ENCODE peak calls at places on chromosomes 6 and 20, in nine cellular contexts. X is body of pancreas, Q is adrenal gland, L is IMR-90, B is sigmoid colon, V is esophagus squamous epithelium, A is fibroblast of lung, Y is aorta, K is A673. F is an unnamed sample. For H3K4me1, the result is how much of the 10 kb centered on the place peaks cover.

GRCh38 chr6:117733341-117733740 is 58.1 kb downstream of the NUS1 start:
- DNase-seq in X (no peak), Q (no peak), L (no peak), B (no peak), V (no peak), A (no peak), Y (no peak), K (peak), F (no peak)

GRCh38 chr6:135106611-135107010 is 52.0 kb upstream of the HBS1L start:
- DNase-seq in X (no peak), Q (no peak), L (no peak), B (no peak), V (no peak), A (no peak), Y (no peak), K (no peak), F (no peak)

GRCh38 chr6:46746691-46747090 is at the start of gene ANKRD66:
- DNase-seq in X (no peak), Q (no peak), L (no peak), B (no peak), V (no peak), A (no peak), Y (no peak), K (no peak), F (no peak)

GRCh38 chr20:32792316-32792715 is 27.4 kb upstream of the MAPRE1 start:
- DNase-seq in X (no peak), Q (no peak), L (peak), B (no peak), V (no peak), A (peak), Y (no peak), K (peak), F (no peak)

GRCh38 chr6:9789201-9789600 is 625.7 kb downstream of the TFAP2A start:
- DNase-seq in X (no peak), Q (no peak), L (peak), B (no peak), V (no peak), A (no peak), Y (no peak), K (no peak), F (no peak)

GRCh38 chr6:21213492-21213891 is 380.1 kb upstream of the SOX4 start:
- DNase-seq in X (no peak), Q (no peak), L (no peak), B (no peak), V (no peak), A (peak), Y (no peak), K (no peak), F (no peak)

GRCh38 chr6:85923013-85923430 is 280.3 kb upstream of the SYNCRIP start:
- DNase-seq in X (peak), Q (peak), L (peak), B (no peak), V (no peak), A (peak), Y (no peak), K (peak), F (peak)

GRCh38 chr6:71410164-71410566 is 121.6 kb downstream of the OGFRL1 start:
- DNase-seq in X (no peak), Q (no peak), L (peak), B (no peak), V (no peak), A (peak), Y (no peak), K (no peak), F (no peak)

GRCh38 chr6:159125014-159125609 is 44.1 kb upstream of the FNDC1 start:
- DNase-seq in X (no peak), Q (no peak), L (no peak), B (no peak), V (no peak), A (no peak), Y (no peak), K (no peak), F (no peak)

GRCh38 chr6:33672808-33673207 is 38.7 kb downstream of the UQCC2 start:
- DNase-seq in X (peak), Q (peak), L (peak), B (no peak), V (no peak), A (peak), Y (peak), K (peak), F (no peak)

GRCh38 chr6:138397128-138397814 is 6.8 kb upstream of the HEBP2 start:
- DNase-seq in X (no peak), Q (no peak), L (peak), B (no peak), V (no peak), A (peak), Y (no peak), K (no peak), F (no peak)

GRCh38 chr6:19796452-19796851 is 40.7 kb upstream of the ID4 start:
- DNase-seq in X (no peak), Q (no peak), L (no peak), B (no peak), V (no peak), A (no peak), Y (no peak), K (no peak), F (no peak)

GRCh38 chr6:117938324-117938995 is 31.4 kb downstream of the SLC35F1 start:
- DNase-seq in X (peak), Q (peak), L (no peak), B (no peak), V (no peak), A (no peak), Y (no peak), K (peak), F (no peak)

GRCh38 chr6:161963634-161964244 is 689.9 kb upstream of the AGPAT4 start:
- DNase-seq in X (no peak), Q (no peak), L (no peak), B (no peak), V (no peak), A (no peak), Y (no peak), K (no peak), F (no peak)

GRCh38 chr6:29628419-29629281 is 4.3 kb downstream of the GABBR1 start:
- DNase-seq in X (peak), Q (peak), L (peak), B (peak), V (no peak), A (peak), Y (peak), K (peak), F (no peak)

GRCh38 chr6:31203345-31203979 is 33.0 kb upstream of the POU5F1 start:
- DNase-seq in X (peak), Q (no peak), L (peak), B (no peak), V (no peak), A (peak), Y (no peak), K (peak), F (no peak)

GRCh38 chr6:108798672-108799355 is 49.4 kb upstream of the ARMC2 start:
- DNase-seq in X (no peak), Q (peak), L (no peak), B (no peak), V (no peak), A (no peak), Y (no peak), K (peak), F (no peak)

GRCh38 chr6:157569543-157569942 is 188.6 kb downstream of the ZDHHC14 start:
- DNase-seq in X (no peak), Q (no peak), L (no peak), B (no peak), V (no peak), A (no peak), Y (no peak), K (no peak), F (no peak)

GRCh38 chr6:48606618-48607017 is 495.6 kb upstream of the PTCHD4 start:
- DNase-seq in X (no peak), Q (no peak), L (no peak), B (no peak), V (no peak), A (no peak), Y (no peak), K (no peak), F (no peak)

GRCh38 chr6:71979911-71980310 is 93.6 kb downstream of the RIMS1 start:
- DNase-seq in X (no peak), Q (no peak), L (peak), B (no peak), V (no peak), A (no peak), Y (no peak), K (no peak), F (no peak)

GRCh38 chr6:148293181-148293995 is 49.2 kb upstream of the SASH1 start:
- DNase-seq in X (peak), Q (no peak), L (peak), B (no peak), V (no peak), A (no peak), Y (no peak), K (no peak), F (no peak)

GRCh38 chr6:16752206-16752867 is 8.9 kb downstream of the ATXN1 start:
- DNase-seq in X (no peak), Q (no peak), L (peak), B (no peak), V (no peak), A (peak), Y (no peak), K (peak), F (no peak)

GRCh38 chr6:47844881-47845280 is 63.0 kb downstream of the OPN5 start:
- DNase-seq in X (no peak), Q (no peak), L (no peak), B (no peak), V (no peak), A (peak), Y (no peak), K (peak), F (no peak)

GRCh38 chr6:148509789-148510581 is 167.3 kb downstream of the SASH1 start:
- DNase-seq in X (no peak), Q (no peak), L (peak), B (peak), V (no peak), A (peak), Y (peak), K (peak), F (no peak)

GRCh38 chr6:95087394-95088097 is 489.8 kb upstream of the MANEA start:
- DNase-seq in X (no peak), Q (peak), L (peak), B (no peak), V (no peak), A (peak), Y (no peak), K (peak), F (no peak)

GRCh38 chr6:137724018-137724403 is 143.0 kb upstream of the TNFAIP3 start:
- DNase-seq in X (no peak), Q (peak), L (peak), B (no peak), V (no peak), A (no peak), Y (no peak), K (no peak), F (no peak)

GRCh38 chr20:46709055-46709458 is 392 bp upstream of the SLC2A10 start:
- DNase-seq in X (peak), Q (no peak), L (no peak), B (no peak), V (no peak), A (no peak), Y (no peak), K (no peak), F (no peak)

GRCh38 chr6:136288566-136289326 is 900 bp downstream of the BCLAF1 start:
- DNase-seq in X (peak), Q (peak), L (peak), B (peak), V (peak), A (peak), Y (peak), K (peak), F (peak)

GRCh38 chr6:136289327-136289578 is 393 bp downstream of the BCLAF1 start:
- DNase-seq in X (peak), Q (peak), L (peak), B (peak), V (peak), A (peak), Y (peak), K (peak), F (peak)

GRCh38 chr6:136290406-136291010 is 862 bp upstream of the BCLAF1 start:
- DNase-seq in X (peak), Q (peak), L (peak), B (peak), V (peak), A (peak), Y (peak), K (peak), F (no peak)

GRCh38 chr6:136294621-136295020 is 5.0 kb upstream of the BCLAF1 start:
- DNase-seq in X (no peak), Q (no peak), L (no peak), B (no peak), V (no peak), A (no peak), Y (no peak), K (no peak), F (no peak)

GRCh38 chr6:136289579-136290405 is at the start of gene BCLAF1:
- DNase-seq in X (peak), Q (peak), L (peak), B (peak), V (peak), A (peak), Y (peak), K (peak), F (peak)
- H3K4me1 ChIP-seq in X (under half), Q (under half), L (under half), B (under half), V (half or more), A (under half), Y (under half), K (under half), F (under half)

DNA sequence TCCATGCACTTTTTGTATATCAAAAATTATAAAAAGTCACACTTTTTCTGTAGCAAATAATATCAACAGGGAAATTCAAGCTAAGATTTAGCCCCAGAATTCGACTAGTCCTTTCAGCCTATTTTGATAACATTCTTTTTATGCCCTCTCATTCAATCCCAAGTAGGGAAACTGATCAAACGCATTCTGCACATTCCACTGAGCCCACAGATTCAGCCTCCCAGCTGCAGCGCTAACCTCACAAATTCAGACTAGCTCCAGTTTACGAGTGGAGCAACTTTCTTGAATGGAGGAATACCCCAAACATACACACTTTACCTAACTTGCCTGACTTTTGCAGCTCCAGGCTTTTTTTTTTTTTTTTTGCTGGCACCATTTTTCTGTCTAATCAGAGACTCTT is 70.3 kb upstream of the HEY2 start:
- DNase-seq in X (no peak), Q (no peak), L (no peak), B (no peak), V (no peak), A (no peak), Y (no peak), K (no peak), F (no peak)
- H3K4me1 ChIP-seq in X (under half), Q (under half), L (under half), B (under half), V (under half), A (under half), Y (under half), K (under half), F (under half)

GRCh38 chr6:4610256-4610655 is 165.9 kb upstream of the CDYL start:
- DNase-seq in X (no peak), Q (no peak), L (peak), B (peak), V (no peak), A (peak), Y (no peak), K (no peak), F (no peak)

GRCh38 chr6:4607793-4608192 is 168.4 kb upstream of the CDYL start:
- DNase-seq in X (no peak), Q (no peak), L (no peak), B (no peak), V (no peak), A (no peak), Y (no peak), K (no peak), F (no peak)

GRCh38 chr6:4607026-4607704 is 169.0 kb upstream of the CDYL start:
- DNase-seq in X (peak), Q (peak), L (peak), B (no peak), V (no peak), A (peak), Y (peak), K (no peak), F (no peak)

GRCh38 chr6:4606681-4607025 is 169.6 kb upstream of the CDYL start:
- DNase-seq in X (no peak), Q (no peak), L (no peak), B (no peak), V (no peak), A (no peak), Y (no peak), K (no peak), F (no peak)

DNA sequence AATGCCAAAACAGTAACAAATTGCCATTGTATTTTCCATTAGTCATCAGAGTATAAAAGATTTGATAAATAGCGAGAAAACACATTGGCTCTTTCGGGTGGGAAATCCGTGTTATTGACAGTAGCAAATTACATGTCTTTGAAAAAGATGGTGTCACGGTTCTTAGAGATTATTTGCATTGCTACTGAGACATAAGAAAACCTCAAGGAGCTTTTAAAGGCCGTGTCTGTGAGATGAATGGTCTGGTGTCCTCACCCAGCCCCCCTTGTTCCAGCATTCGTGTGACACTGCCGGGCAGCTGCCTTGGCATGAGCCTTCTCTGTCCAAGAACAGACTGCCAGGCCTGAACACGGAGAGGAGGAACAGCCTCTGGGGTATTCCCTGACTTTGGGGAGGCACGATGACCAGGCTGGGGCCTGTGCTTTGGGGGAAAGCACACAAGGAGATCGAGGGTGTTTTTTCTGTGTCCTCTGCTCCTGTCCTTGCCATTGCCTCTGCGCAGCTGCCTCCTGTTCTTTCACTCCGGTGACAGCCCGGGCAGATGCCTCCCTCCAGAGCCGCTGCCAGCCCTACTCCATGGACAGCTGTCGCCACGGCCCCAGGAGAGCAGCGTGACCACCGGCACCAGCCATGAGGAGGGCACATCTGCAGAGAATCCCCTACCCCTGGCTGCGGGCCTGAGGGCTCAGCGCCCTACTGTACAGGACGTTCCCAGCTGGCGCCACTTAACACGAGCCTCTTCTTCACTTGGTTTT is 167.7 kb upstream of the CDYL start:
- DNase-seq in X (no peak), Q (peak), L (no peak), B (no peak), V (no peak), A (peak), Y (no peak), K (no peak), F (no peak)
- H3K4me1 ChIP-seq in X (under half), Q (under half), L (under half), B (under half), V (under half), A (under half), Y (under half), K (under half), F (under half)

DNA sequence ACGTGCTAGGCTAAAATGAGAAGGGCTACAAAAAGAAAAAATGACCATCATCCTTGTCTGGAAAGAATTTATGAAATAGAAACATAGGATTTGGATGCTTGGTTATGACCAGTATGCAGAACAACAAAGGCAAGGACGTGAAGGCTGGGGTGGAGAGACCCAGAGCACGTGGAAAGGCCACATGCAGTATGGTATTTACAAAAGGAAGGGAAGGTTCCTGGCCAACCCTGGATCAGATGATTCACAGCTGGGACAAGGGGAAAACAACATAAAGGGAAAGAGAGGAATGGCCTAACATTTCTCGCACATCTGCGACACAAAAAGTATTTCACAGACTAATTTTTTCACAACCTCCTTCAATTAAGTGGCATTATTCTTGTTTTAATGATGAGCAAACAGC is 8.2 kb downstream of the STX7 start:
- DNase-seq in X (no peak), Q (peak), L (no peak), B (no peak), V (no peak), A (no peak), Y (no peak), K (no peak), F (no peak)
- H3K4me1 ChIP-seq in X (under half), Q (under half), L (under half), B (under half), V (under half), A (under half), Y (under half), K (under half), F (under half)

DNA sequence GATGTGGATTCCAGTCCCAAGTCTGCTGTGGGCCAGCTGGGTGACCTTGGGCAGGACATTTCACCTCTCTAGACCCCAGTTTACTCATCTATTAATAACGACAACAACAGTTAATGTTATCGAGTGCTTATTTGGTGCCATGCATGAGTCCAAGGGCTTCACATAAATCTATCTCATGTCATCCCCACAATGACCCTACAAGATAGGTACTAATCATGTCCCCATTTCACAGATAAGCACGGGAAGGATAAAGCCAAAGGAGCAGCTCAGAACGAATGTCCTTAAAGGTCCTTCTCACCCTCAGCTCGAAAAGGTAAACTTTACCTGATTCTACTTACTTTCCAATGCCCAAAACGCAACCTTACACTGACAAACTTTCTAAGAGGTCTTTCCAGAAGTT is 35.7 kb downstream of the TRAM2 start:
- DNase-seq in X (no peak), Q (no peak), L (no peak), B (no peak), V (no peak), A (no peak), Y (no peak), K (no peak), F (no peak)
- H3K4me1 ChIP-seq in X (under half), Q (under half), L (half or more), B (half or more), V (half or more), A (half or more), Y (under half), K (half or more), F (under half)

DNA sequence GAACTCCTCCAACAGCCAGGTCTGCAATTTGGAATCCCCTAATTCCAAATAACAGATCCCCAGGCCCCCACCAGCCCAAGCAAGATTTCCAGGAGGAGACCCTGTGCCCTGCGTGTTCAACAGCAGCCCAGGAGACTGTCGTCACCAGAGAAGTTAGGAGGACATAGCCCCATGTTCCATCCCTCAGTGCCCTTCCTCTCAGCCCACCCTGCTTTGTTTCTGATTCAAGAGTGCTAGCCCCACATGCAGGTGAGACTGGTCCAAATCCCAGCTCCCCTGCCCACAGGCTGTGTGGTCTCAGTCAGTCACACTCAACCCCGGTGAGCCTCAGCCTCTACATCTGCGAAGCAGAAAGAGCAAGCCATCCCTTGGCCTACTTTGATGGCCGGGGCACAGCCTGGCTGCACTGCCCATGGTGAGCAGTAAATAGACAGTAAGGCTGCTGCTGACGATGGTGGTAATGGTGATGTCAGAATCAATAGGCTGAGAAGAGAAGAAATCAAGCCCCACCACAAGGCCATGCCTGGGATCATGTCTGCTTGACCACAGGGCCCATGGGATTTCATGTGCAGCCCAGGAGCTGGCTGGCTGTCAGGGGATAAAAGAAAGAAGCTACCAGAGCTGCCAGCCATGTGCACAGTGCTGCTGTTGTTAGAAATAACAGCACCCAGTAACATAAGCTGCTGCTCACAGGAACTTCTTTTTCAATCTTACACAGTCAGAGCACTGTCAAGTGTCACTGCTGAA is 51.5 kb upstream of the NXT1 start:
- DNase-seq in X (no peak), Q (no peak), L (no peak), B (peak), V (no peak), A (no peak), Y (no peak), K (no peak), F (no peak)
- H3K4me1 ChIP-seq in X (under half), Q (under half), L (under half), B (under half), V (under half), A (under half), Y (under half), K (under half), F (under half)

F was measured in iPS DF 6.9.